ENCODE peak calls at places on chromosomes 1 and 21, in seven cellular contexts. One of them, this sample, is unnamed.

GRCh38 chr1:236535656-236536293 is 12.0 kb downstream of the LGALS8 start:
- DNase-seq in suprapubic skin: no peak
- DNase-seq in HCT116: no peak
- DNase-seq in spleen: no peak
- DNase-seq in esophagus muscularis mucosa: no peak
- DNase-seq in GM23338: no peak
- DNase-seq in transverse colon: no peak
- DNase-seq in this sample: no peak

GRCh38 chr21:33395866-33396265 is 7.3 kb upstream of the IFNGR2 start:
- DNase-seq in suprapubic skin: no peak
- DNase-seq in HCT116: no peak
- DNase-seq in spleen: no peak
- DNase-seq in esophagus muscularis mucosa: no peak
- DNase-seq in GM23338: no peak
- DNase-seq in transverse colon: no peak
- DNase-seq in this sample: no peak

GRCh38 chr1:116855220-116855619 is 54.5 kb upstream of the PTGFRN start:
- DNase-seq in suprapubic skin: peak; percentile 86
- DNase-seq in HCT116: no peak
- DNase-seq in spleen: no peak
- DNase-seq in esophagus muscularis mucosa: no peak
- DNase-seq in GM23338: no peak
- DNase-seq in transverse colon: peak; percentile 20
- DNase-seq in this sample: peak; percentile 72

GRCh38 chr21:37281579-37281978 is 14.4 kb upstream of the VPS26C start:
- DNase-seq in suprapubic skin: no peak
- DNase-seq in HCT116: no peak
- DNase-seq in spleen: no peak
- DNase-seq in esophagus muscularis mucosa: no peak
- DNase-seq in GM23338: no peak
- DNase-seq in transverse colon: no peak
- DNase-seq in this sample: no peak

GRCh38 chr1:237913345-237913744 is 22.6 kb upstream of the ZP4 start:
- DNase-seq in suprapubic skin: no peak
- DNase-seq in HCT116: no peak
- DNase-seq in spleen: no peak
- DNase-seq in esophagus muscularis mucosa: no peak
- DNase-seq in GM23338: no peak
- DNase-seq in transverse colon: no peak
- DNase-seq in this sample: no peak

GRCh38 chr1:214422137-214422671 is 129.2 kb downstream of the PTPN14 start:
- DNase-seq in suprapubic skin: no peak
- DNase-seq in HCT116: no peak
- DNase-seq in spleen: no peak
- DNase-seq in esophagus muscularis mucosa: no peak
- DNase-seq in GM23338: no peak
- DNase-seq in transverse colon: no peak
- DNase-seq in this sample: no peak

GRCh38 chr1:6423321-6423999 is 1.1 kb upstream of the ESPN start:
- DNase-seq in suprapubic skin: no peak
- DNase-seq in HCT116: peak; percentile 80
- DNase-seq in spleen: peak; percentile 87
- DNase-seq in esophagus muscularis mucosa: no peak
- DNase-seq in GM23338: peak; percentile 94
- DNase-seq in transverse colon: peak; percentile 82
- DNase-seq in this sample: no peak

GRCh38 chr1:228687562-228687961 is 47.7 kb upstream of the RHOU start:
- DNase-seq in suprapubic skin: no peak
- DNase-seq in HCT116: no peak
- DNase-seq in spleen: no peak
- DNase-seq in esophagus muscularis mucosa: no peak
- DNase-seq in GM23338: no peak
- DNase-seq in transverse colon: no peak
- DNase-seq in this sample: no peak

GRCh38 chr1:200896571-200897187 is 2.0 kb downstream of the INAVA start:
- DNase-seq in suprapubic skin: no peak
- DNase-seq in HCT116: peak; percentile 54
- DNase-seq in spleen: peak; percentile 33
- DNase-seq in esophagus muscularis mucosa: no peak
- DNase-seq in GM23338: peak; percentile 16
- DNase-seq in transverse colon: peak; percentile 92
- DNase-seq in this sample: no peak

GRCh38 chr1:42046772-42047552 is 106.2 kb upstream of the GUCA2B start:
- DNase-seq in suprapubic skin: no peak
- DNase-seq in HCT116: no peak
- DNase-seq in spleen: no peak
- DNase-seq in esophagus muscularis mucosa: no peak
- DNase-seq in GM23338: no peak
- DNase-seq in transverse colon: no peak
- DNase-seq in this sample: no peak

GRCh38 chr1:18945401-18945849 is 11.1 kb downstream of the IFFO2 start:
- DNase-seq in suprapubic skin: no peak
- DNase-seq in HCT116: no peak
- DNase-seq in spleen: no peak
- DNase-seq in esophagus muscularis mucosa: no peak
- DNase-seq in GM23338: peak; percentile 58
- DNase-seq in transverse colon: peak; percentile 62
- DNase-seq in this sample: peak; percentile 81

GRCh38 chr1:206890125-206890637 is 7.1 kb upstream of the IL24 start:
- DNase-seq in suprapubic skin: no peak
- DNase-seq in HCT116: no peak
- DNase-seq in spleen: no peak
- DNase-seq in esophagus muscularis mucosa: no peak
- DNase-seq in GM23338: peak; percentile 52
- DNase-seq in transverse colon: no peak
- DNase-seq in this sample: no peak

GRCh38 chr21:42237161-42237560 is 18.2 kb downstream of the ABCG1 start:
- DNase-seq in suprapubic skin: no peak
- DNase-seq in HCT116: no peak
- DNase-seq in spleen: peak; percentile 52
- DNase-seq in esophagus muscularis mucosa: no peak
- DNase-seq in GM23338: no peak
- DNase-seq in transverse colon: no peak
- DNase-seq in this sample: no peak

GRCh38 chr1:9246841-9247785 is 12.5 kb downstream of the H6PD start:
- DNase-seq in suprapubic skin: no peak
- DNase-seq in HCT116: no peak
- DNase-seq in spleen: peak; percentile 63
- DNase-seq in esophagus muscularis mucosa: no peak
- DNase-seq in GM23338: peak; percentile 61
- DNase-seq in transverse colon: no peak
- DNase-seq in this sample: no peak

GRCh38 chr1:119139857-119140176 is 636 bp downstream of the WARS2 start:
- DNase-seq in suprapubic skin: no peak
- DNase-seq in HCT116: no peak
- DNase-seq in spleen: no peak
- DNase-seq in esophagus muscularis mucosa: no peak
- DNase-seq in GM23338: no peak
- DNase-seq in transverse colon: no peak
- DNase-seq in this sample: peak; percentile 70

GRCh38 chr1:3091334-3091733 is 22.3 kb downstream of the PRDM16 start:
- DNase-seq in suprapubic skin: no peak
- DNase-seq in HCT116: no peak
- DNase-seq in spleen: no peak
- DNase-seq in esophagus muscularis mucosa: no peak
- DNase-seq in GM23338: no peak
- DNase-seq in transverse colon: no peak
- DNase-seq in this sample: no peak

GRCh38 chr1:26154750-26155149 is 4.1 kb upstream of the FAM110D start:
- DNase-seq in suprapubic skin: no peak
- DNase-seq in HCT116: no peak
- DNase-seq in spleen: no peak
- DNase-seq in esophagus muscularis mucosa: no peak
- DNase-seq in GM23338: peak; percentile 92
- DNase-seq in transverse colon: no peak
- DNase-seq in this sample: no peak

DNA sequence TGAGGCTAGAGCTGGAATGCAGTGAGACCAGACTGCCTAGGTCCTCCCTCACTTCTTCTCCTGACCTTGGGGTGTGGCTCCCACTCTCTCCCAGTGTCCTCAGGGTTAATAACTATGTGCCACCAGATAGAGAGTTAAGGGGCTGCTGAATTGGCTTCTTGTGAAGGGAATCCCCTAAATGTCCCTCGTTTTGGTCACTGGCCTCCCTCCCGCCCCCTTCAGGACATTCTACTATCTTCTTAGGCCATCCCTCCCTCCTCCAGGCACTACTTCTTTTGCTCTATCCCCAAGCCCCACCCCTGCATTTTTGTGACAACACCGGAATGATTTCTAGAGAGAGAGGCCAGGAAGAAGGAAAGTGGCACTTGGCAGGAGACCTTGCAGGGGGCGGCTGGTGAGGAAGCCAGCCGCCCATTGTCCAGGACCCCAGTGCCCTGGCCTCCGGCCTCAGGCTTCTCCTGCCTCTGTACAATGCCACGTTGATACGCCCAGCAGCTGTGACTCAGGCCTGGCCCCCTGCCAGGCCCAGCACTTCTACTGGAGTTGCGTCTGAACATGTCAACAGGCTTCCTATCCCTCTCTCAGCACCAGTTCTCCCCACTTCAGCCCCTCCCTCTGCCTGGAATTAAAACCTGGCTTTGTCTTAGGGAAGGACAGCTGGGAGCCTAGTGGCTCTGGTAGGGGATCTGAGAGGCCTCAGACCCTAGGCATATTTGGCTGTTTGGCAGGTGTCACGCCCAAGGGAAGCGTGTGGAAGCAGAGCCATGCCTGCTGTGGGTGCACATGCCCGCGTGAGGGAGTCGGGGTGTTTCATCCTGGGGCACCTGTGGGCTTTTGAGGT is 9.1 kb downstream of the LMNA start:
- DNase-seq in suprapubic skin: peak; percentile 98
- DNase-seq in HCT116: peak; percentile 91
- DNase-seq in spleen: peak; percentile 92
- DNase-seq in esophagus muscularis mucosa: peak; percentile 99
- DNase-seq in GM23338: peak; percentile 87
- DNase-seq in transverse colon: peak; percentile 95
- DNase-seq in this sample: peak; percentile 99
- TF ChIP-seq CTCF in suprapubic skin: peak; percentile 24
- TF ChIP-seq CTCF in HCT116: no peak
- TF ChIP-seq CTCF in spleen: no peak
- TF ChIP-seq CTCF in esophagus muscularis mucosa: no peak
- TF ChIP-seq CTCF in GM23338: peak; percentile 54
- TF ChIP-seq CTCF in transverse colon: no peak
- TF ChIP-seq CTCF in this sample: peak; percentile 8

DNA sequence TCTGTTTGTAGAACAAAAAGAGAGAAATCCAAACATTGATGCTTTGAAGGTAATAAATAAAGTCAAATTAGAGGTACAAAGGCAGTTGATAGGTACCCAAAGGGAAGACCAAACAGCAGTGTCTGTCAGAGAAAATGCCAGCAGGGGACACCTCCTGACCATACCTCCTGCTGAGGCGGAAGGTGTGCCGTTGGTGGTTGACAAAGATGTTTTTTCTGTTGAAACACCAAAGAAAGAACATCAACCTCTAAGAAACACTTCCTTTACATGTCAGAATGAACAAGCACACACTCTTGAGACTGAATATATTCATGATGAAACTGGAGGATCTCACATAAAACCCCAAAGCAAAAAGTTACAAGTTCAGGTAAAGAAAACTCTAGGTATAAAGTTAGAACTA is 128.3 kb downstream of the MACF1 start:
- DNase-seq in suprapubic skin: no peak
- DNase-seq in HCT116: no peak
- DNase-seq in spleen: no peak
- DNase-seq in esophagus muscularis mucosa: no peak
- DNase-seq in GM23338: no peak
- DNase-seq in transverse colon: no peak
- DNase-seq in this sample: no peak
- H3K36me3 ChIP-seq in suprapubic skin: peaks cover 81% of the 10 kb centered on the region
- H3K36me3 ChIP-seq in HCT116: peaks cover under 1% of the 10 kb centered on the region
- H3K36me3 ChIP-seq in spleen: no peaks in the 10 kb centered on the region
- H3K36me3 ChIP-seq in esophagus muscularis mucosa: peaks cover 27% of the 10 kb centered on the region
- H3K36me3 ChIP-seq in GM23338: peaks cover 40% of the 10 kb centered on the region
- H3K36me3 ChIP-seq in transverse colon: peaks cover 43% of the 10 kb centered on the region
- H3K36me3 ChIP-seq in this sample: peaks cover 19% of the 10 kb centered on the region

DNA sequence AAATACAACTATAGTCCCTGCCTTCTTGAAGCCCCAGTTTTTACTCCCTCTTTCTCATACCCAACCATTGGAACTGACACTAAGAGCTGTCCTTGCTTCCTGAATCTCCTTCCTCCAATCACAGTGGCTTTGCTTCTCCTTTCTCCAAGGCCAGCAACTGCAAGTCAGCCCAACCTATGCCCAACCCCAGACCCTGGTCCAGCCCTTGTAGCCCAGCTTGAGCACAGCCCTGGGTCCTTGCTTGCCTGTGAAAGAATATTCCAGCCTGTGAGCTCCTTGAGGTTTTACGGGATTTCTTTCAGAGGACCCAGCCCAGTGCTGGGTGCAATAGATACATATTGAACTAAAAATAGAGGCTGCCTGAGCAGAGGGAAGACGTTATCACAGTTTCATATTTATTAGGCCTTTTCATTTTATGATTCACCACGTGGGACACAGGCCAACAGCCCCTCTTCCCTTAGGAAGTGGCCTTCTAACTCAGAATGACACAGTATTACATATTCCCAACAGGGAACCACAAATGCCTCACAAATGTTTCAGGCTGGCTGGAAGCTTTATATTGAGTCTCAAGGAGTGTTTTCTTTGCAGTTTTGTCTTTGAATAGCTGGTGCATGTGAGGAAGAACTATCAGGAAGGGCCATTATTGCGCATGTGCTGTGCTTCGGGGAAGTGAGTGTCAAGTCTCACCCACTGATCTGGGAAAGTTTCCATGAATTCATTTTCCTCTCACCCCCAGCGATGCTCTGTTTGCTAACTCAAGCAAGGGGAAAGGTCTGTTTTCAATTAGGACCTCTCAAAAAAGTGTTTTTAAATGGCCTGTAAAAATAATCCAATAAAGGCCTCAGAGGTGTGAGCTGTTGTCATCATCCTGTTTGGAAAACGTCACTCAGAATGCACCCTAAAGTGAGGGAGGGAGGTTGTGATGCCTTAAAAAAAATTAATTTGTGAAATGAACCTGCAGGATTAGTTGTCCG is 92.3 kb upstream of the NFIA start:
- DNase-seq in suprapubic skin: no peak
- DNase-seq in HCT116: no peak
- DNase-seq in spleen: no peak
- DNase-seq in esophagus muscularis mucosa: no peak
- DNase-seq in GM23338: no peak
- DNase-seq in transverse colon: no peak
- DNase-seq in this sample: peak; percentile 69
- TF ChIP-seq POLR2AphosphoS5 in suprapubic skin: no peak
- TF ChIP-seq POLR2AphosphoS5 in HCT116: no peak
- TF ChIP-seq POLR2AphosphoS5 in spleen: no peak
- TF ChIP-seq POLR2AphosphoS5 in esophagus muscularis mucosa: peak; percentile 15
- TF ChIP-seq POLR2AphosphoS5 in GM23338: no peak
- TF ChIP-seq POLR2AphosphoS5 in transverse colon: no peak
- TF ChIP-seq POLR2AphosphoS5 in this sample: no peak

DNA sequence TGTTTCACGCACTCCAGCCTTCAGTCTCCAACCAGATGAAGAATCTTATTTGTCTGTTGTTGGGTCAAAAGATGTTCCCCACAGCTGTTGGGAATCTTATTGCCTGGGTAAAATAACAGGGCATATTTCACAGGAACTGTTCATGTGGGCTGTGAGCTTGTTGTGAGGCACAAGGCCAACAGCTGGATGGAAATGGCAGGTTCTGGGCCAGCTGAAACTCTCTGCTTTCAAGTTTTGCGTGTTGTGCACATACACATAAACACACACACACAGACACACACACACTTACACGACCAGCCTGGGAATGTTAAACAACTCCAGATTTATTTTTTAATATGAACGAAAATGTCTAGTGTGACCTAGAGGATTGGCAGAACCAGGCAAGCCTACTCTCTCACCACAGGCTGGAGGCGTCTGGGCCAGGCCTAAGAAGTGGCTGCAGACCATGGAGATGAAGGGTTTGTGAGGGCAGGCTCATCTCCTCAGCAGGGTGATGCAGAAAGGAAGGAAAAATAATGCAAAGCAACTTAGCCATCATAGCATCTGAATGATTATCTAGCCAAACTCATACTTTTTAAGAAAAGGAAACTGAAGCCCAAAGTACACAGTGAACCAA is 357.0 kb downstream of the TTLL7 start:
- DNase-seq in suprapubic skin: no peak
- DNase-seq in HCT116: no peak
- DNase-seq in spleen: no peak
- DNase-seq in esophagus muscularis mucosa: no peak
- DNase-seq in GM23338: no peak
- DNase-seq in transverse colon: no peak
- DNase-seq in this sample: peak; percentile 65
- TF ChIP-seq CTCF in suprapubic skin: no peak
- TF ChIP-seq CTCF in HCT116: no peak
- TF ChIP-seq CTCF in spleen: no peak
- TF ChIP-seq CTCF in esophagus muscularis mucosa: no peak
- TF ChIP-seq CTCF in GM23338: no peak
- TF ChIP-seq CTCF in transverse colon: no peak
- TF ChIP-seq CTCF in this sample: no peak